ENCODE peak calls at places on chromosomes 6 and 20, in seven cellular contexts. One of them, this sample, is unnamed.

GRCh38 chr6:145731432-145731831 is 3.9 kb downstream of the EPM2A start:
- DNase-seq in CD8-positive, alpha-beta T cell: no peak
- DNase-seq in kidney: no peak
- DNase-seq in endodermal cell: no peak
- DNase-seq in A549: no peak
- DNase-seq in pancreas: no peak
- DNase-seq in heart left ventricle: no peak
- DNase-seq in this sample: no peak

GRCh38 chr20:56872620-56873458 is 243.7 kb downstream of the TFAP2C start:
- DNase-seq in CD8-positive, alpha-beta T cell: no peak
- DNase-seq in kidney: no peak
- DNase-seq in endodermal cell: no peak
- DNase-seq in A549: peak
- DNase-seq in pancreas: no peak
- DNase-seq in heart left ventricle: no peak
- DNase-seq in this sample: no peak

GRCh38 chr6:36985963-36986703 is at the start of gene MTCH1:
- DNase-seq in CD8-positive, alpha-beta T cell: peak
- DNase-seq in kidney: peak
- DNase-seq in endodermal cell: peak
- DNase-seq in A549: peak
- DNase-seq in pancreas: peak
- DNase-seq in heart left ventricle: peak
- DNase-seq in this sample: peak

GRCh38 chr20:19506021-19506420 is 252.0 kb upstream of the RIN2 start:
- DNase-seq in CD8-positive, alpha-beta T cell: no peak
- DNase-seq in kidney: no peak
- DNase-seq in endodermal cell: no peak
- DNase-seq in A549: no peak
- DNase-seq in pancreas: no peak
- DNase-seq in heart left ventricle: no peak
- DNase-seq in this sample: no peak

GRCh38 chr20:22404609-22405170 is 179.7 kb downstream of the FOXA2 start:
- DNase-seq in CD8-positive, alpha-beta T cell: no peak
- DNase-seq in kidney: no peak
- DNase-seq in endodermal cell: no peak
- DNase-seq in A549: peak
- DNase-seq in pancreas: no peak
- DNase-seq in heart left ventricle: no peak
- DNase-seq in this sample: no peak

GRCh38 chr6:41122373-41122772 is 31.8 kb downstream of the TREML1 start:
- DNase-seq in CD8-positive, alpha-beta T cell: no peak
- DNase-seq in kidney: no peak
- DNase-seq in endodermal cell: no peak
- DNase-seq in A549: no peak
- DNase-seq in pancreas: no peak
- DNase-seq in heart left ventricle: no peak
- DNase-seq in this sample: no peak

GRCh38 chr20:62208061-62208804 is 11.8 kb downstream of the HRH3 start:
- DNase-seq in CD8-positive, alpha-beta T cell: no peak
- DNase-seq in kidney: peak
- DNase-seq in endodermal cell: no peak
- DNase-seq in A549: no peak
- DNase-seq in pancreas: no peak
- DNase-seq in heart left ventricle: no peak
- DNase-seq in this sample: no peak

GRCh38 chr6:146785001-146785585 is 186.3 kb downstream of the ADGB start:
- DNase-seq in CD8-positive, alpha-beta T cell: no peak
- DNase-seq in kidney: no peak
- DNase-seq in endodermal cell: peak
- DNase-seq in A549: peak
- DNase-seq in pancreas: no peak
- DNase-seq in heart left ventricle: no peak
- DNase-seq in this sample: no peak

GRCh38 chr20:10171864-10172751 is 46.5 kb upstream of the SNAP25 start:
- DNase-seq in CD8-positive, alpha-beta T cell: no peak
- DNase-seq in kidney: peak
- DNase-seq in endodermal cell: peak
- DNase-seq in A549: peak
- DNase-seq in pancreas: peak
- DNase-seq in heart left ventricle: no peak
- DNase-seq in this sample: peak

GRCh38 chr6:148464319-148465010 is 121.8 kb downstream of the SASH1 start:
- DNase-seq in CD8-positive, alpha-beta T cell: peak
- DNase-seq in kidney: no peak
- DNase-seq in endodermal cell: peak
- DNase-seq in A549: peak
- DNase-seq in pancreas: peak
- DNase-seq in heart left ventricle: peak
- DNase-seq in this sample: peak

GRCh38 chr6:136251394-136251793 is 1.3 kb upstream of the MTFR2 start:
- DNase-seq in CD8-positive, alpha-beta T cell: no peak
- DNase-seq in kidney: no peak
- DNase-seq in endodermal cell: no peak
- DNase-seq in A549: no peak
- DNase-seq in pancreas: no peak
- DNase-seq in heart left ventricle: no peak
- DNase-seq in this sample: no peak

GRCh38 chr20:37970856-37971245 is 62.4 kb downstream of the TTI1 start:
- DNase-seq in CD8-positive, alpha-beta T cell: no peak
- DNase-seq in kidney: no peak
- DNase-seq in endodermal cell: no peak
- DNase-seq in A549: no peak
- DNase-seq in pancreas: no peak
- DNase-seq in heart left ventricle: no peak
- DNase-seq in this sample: no peak

GRCh38 chr6:14732845-14733757 is 512.8 kb upstream of the JARID2 start:
- DNase-seq in CD8-positive, alpha-beta T cell: no peak
- DNase-seq in kidney: no peak
- DNase-seq in endodermal cell: peak
- DNase-seq in A549: peak
- DNase-seq in pancreas: no peak
- DNase-seq in heart left ventricle: no peak
- DNase-seq in this sample: no peak

GRCh38 chr20:40251284-40251932 is 437.6 kb downstream of the MAFB start:
- DNase-seq in CD8-positive, alpha-beta T cell: no peak
- DNase-seq in kidney: no peak
- DNase-seq in endodermal cell: peak
- DNase-seq in A549: peak
- DNase-seq in pancreas: no peak
- DNase-seq in heart left ventricle: no peak
- DNase-seq in this sample: no peak

GRCh38 chr6:135162678-135163439 is 18.2 kb upstream of the MYB start:
- DNase-seq in CD8-positive, alpha-beta T cell: no peak
- DNase-seq in kidney: no peak
- DNase-seq in endodermal cell: peak
- DNase-seq in A549: peak
- DNase-seq in pancreas: peak
- DNase-seq in heart left ventricle: no peak
- DNase-seq in this sample: no peak

GRCh38 chr20:58775371-58775770 is 75.3 kb downstream of the GNAS-AS1 start:
- DNase-seq in CD8-positive, alpha-beta T cell: no peak
- DNase-seq in kidney: peak
- DNase-seq in endodermal cell: no peak
- DNase-seq in A549: no peak
- DNase-seq in pancreas: no peak
- DNase-seq in heart left ventricle: no peak
- DNase-seq in this sample: no peak

GRCh38 chr20:62362590-62362940 is 4.5 kb downstream of the LAMA5 start:
- DNase-seq in CD8-positive, alpha-beta T cell: no peak
- DNase-seq in kidney: no peak
- DNase-seq in endodermal cell: no peak
- DNase-seq in A549: no peak
- DNase-seq in pancreas: no peak
- DNase-seq in heart left ventricle: no peak
- DNase-seq in this sample: no peak

GRCh38 chr6:2939315-2940009 is 31.9 kb downstream of the SERPINB6 start:
- DNase-seq in CD8-positive, alpha-beta T cell: no peak
- DNase-seq in kidney: no peak
- DNase-seq in endodermal cell: peak
- DNase-seq in A549: no peak
- DNase-seq in pancreas: no peak
- DNase-seq in heart left ventricle: no peak
- DNase-seq in this sample: no peak

GRCh38 chr6:3484240-3484639 is 27.4 kb upstream of the SLC22A23 start:
- DNase-seq in CD8-positive, alpha-beta T cell: no peak
- DNase-seq in kidney: no peak
- DNase-seq in endodermal cell: no peak
- DNase-seq in A549: no peak
- DNase-seq in pancreas: no peak
- DNase-seq in heart left ventricle: no peak
- DNase-seq in this sample: no peak

GRCh38 chr20:50624351-50625016 is 66.9 kb downstream of the RIPOR3 start:
- DNase-seq in CD8-positive, alpha-beta T cell: no peak
- DNase-seq in kidney: peak
- DNase-seq in endodermal cell: no peak
- DNase-seq in A549: peak
- DNase-seq in pancreas: peak
- DNase-seq in heart left ventricle: no peak
- DNase-seq in this sample: peak

GRCh38 chr20:32752458-32753250 is 9.4 kb upstream of the COMMD7 start:
- DNase-seq in CD8-positive, alpha-beta T cell: no peak
- DNase-seq in kidney: no peak
- DNase-seq in endodermal cell: peak
- DNase-seq in A549: no peak
- DNase-seq in pancreas: no peak
- DNase-seq in heart left ventricle: no peak
- DNase-seq in this sample: no peak

GRCh38 chr6:33168624-33169023 is 23.6 kb downstream of the COL11A2 start:
- DNase-seq in CD8-positive, alpha-beta T cell: no peak
- DNase-seq in kidney: no peak
- DNase-seq in endodermal cell: no peak
- DNase-seq in A549: no peak
- DNase-seq in pancreas: no peak
- DNase-seq in heart left ventricle: no peak
- DNase-seq in this sample: no peak

GRCh38 chr6:30801950-30802349 is 57.6 kb upstream of the IER3 start:
- DNase-seq in CD8-positive, alpha-beta T cell: no peak
- DNase-seq in kidney: no peak
- DNase-seq in endodermal cell: no peak
- DNase-seq in A549: no peak
- DNase-seq in pancreas: no peak
- DNase-seq in heart left ventricle: no peak
- DNase-seq in this sample: no peak
- H3K27ac ChIP-seq in CD8-positive, alpha-beta T cell: no peak
- H3K27ac ChIP-seq in kidney: no peak
- H3K27ac ChIP-seq in endodermal cell: no peak
- H3K27ac ChIP-seq in A549: peak
- H3K27ac ChIP-seq in pancreas: no peak
- H3K27ac ChIP-seq in heart left ventricle: no peak
- H3K27ac ChIP-seq in this sample: no peak

GRCh38 chr6:51462896-51463679 is 624.3 kb downstream of the PKHD1 start:
- DNase-seq in CD8-positive, alpha-beta T cell: no peak
- DNase-seq in kidney: no peak
- DNase-seq in endodermal cell: no peak
- DNase-seq in A549: no peak
- DNase-seq in pancreas: no peak
- DNase-seq in heart left ventricle: no peak
- DNase-seq in this sample: no peak
- H3K4me3 ChIP-seq in CD8-positive, alpha-beta T cell: no peak
- H3K4me3 ChIP-seq in kidney: no peak
- H3K4me3 ChIP-seq in endodermal cell: no peak
- H3K4me3 ChIP-seq in A549: no peak
- H3K4me3 ChIP-seq in pancreas: no peak
- H3K4me3 ChIP-seq in heart left ventricle: no peak
- H3K4me3 ChIP-seq in this sample: no peak

DNA sequence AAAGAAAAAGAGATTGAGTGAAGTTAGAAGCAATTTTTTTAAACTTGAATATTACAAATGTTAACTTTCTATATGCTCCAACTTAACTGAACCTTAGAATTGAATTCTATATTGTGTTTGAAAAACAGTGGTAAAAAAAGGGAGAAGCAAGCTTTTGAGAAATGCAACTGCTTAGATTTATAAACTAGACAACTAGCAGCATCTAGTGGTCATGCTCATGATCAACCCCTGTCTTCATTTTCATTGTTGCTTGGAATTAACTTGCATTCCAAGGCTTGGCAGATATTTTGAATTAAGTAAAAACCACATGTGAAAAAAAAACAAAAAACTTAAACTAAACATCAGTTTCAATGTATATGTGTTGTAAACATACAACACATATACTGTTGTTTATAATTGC is 113.1 kb downstream of the C6orf58 start:
- DNase-seq in CD8-positive, alpha-beta T cell: no peak
- DNase-seq in kidney: no peak
- DNase-seq in endodermal cell: no peak
- DNase-seq in A549: peak
- DNase-seq in pancreas: no peak
- DNase-seq in heart left ventricle: no peak
- DNase-seq in this sample: no peak
- TF ChIP-seq CTCF in CD8-positive, alpha-beta T cell: no peak
- TF ChIP-seq CTCF in kidney: peak
- TF ChIP-seq CTCF in endodermal cell: peak
- TF ChIP-seq CTCF in A549: peak
- TF ChIP-seq CTCF in pancreas: no peak
- TF ChIP-seq CTCF in heart left ventricle: peak
- TF ChIP-seq CTCF in this sample: no peak

GRCh38 chr6:43097098-43097489 is 21.0 kb downstream of the PTK7 start:
- DNase-seq in CD8-positive, alpha-beta T cell: no peak
- DNase-seq in kidney: no peak
- DNase-seq in endodermal cell: no peak
- DNase-seq in A549: no peak
- DNase-seq in pancreas: no peak
- DNase-seq in heart left ventricle: no peak
- DNase-seq in this sample: no peak
- H3K27ac ChIP-seq in CD8-positive, alpha-beta T cell: no peak
- H3K27ac ChIP-seq in kidney: peak
- H3K27ac ChIP-seq in endodermal cell: peak
- H3K27ac ChIP-seq in A549: no peak
- H3K27ac ChIP-seq in pancreas: no peak
- H3K27ac ChIP-seq in heart left ventricle: no peak
- H3K27ac ChIP-seq in this sample: peak

GRCh38 chr6:10433322-10433721 is 18.4 kb upstream of the TFAP2A start:
- DNase-seq in CD8-positive, alpha-beta T cell: no peak
- DNase-seq in kidney: no peak
- DNase-seq in endodermal cell: no peak
- DNase-seq in A549: no peak
- DNase-seq in pancreas: no peak
- DNase-seq in heart left ventricle: no peak
- DNase-seq in this sample: no peak

GRCh38 chr6:10425973-10426780 is 11.3 kb upstream of the TFAP2A start:
- DNase-seq in CD8-positive, alpha-beta T cell: no peak
- DNase-seq in kidney: peak
- DNase-seq in endodermal cell: peak
- DNase-seq in A549: no peak
- DNase-seq in pancreas: peak
- DNase-seq in heart left ventricle: no peak
- DNase-seq in this sample: no peak

GRCh38 chr6:10426781-10427279 is 12.0 kb upstream of the TFAP2A start:
- DNase-seq in CD8-positive, alpha-beta T cell: no peak
- DNase-seq in kidney: no peak
- DNase-seq in endodermal cell: no peak
- DNase-seq in A549: no peak
- DNase-seq in pancreas: no peak
- DNase-seq in heart left ventricle: no peak
- DNase-seq in this sample: no peak

GRCh38 chr6:10431423-10432164 is 16.7 kb upstream of the TFAP2A start:
- DNase-seq in CD8-positive, alpha-beta T cell: no peak
- DNase-seq in kidney: no peak
- DNase-seq in endodermal cell: no peak
- DNase-seq in A549: no peak
- DNase-seq in pancreas: no peak
- DNase-seq in heart left ventricle: no peak
- DNase-seq in this sample: no peak

GRCh38 chr6:10429638-10430427 is 15.0 kb upstream of the TFAP2A start:
- DNase-seq in CD8-positive, alpha-beta T cell: no peak
- DNase-seq in kidney: no peak
- DNase-seq in endodermal cell: peak
- DNase-seq in A549: peak
- DNase-seq in pancreas: no peak
- DNase-seq in heart left ventricle: no peak
- DNase-seq in this sample: no peak
- H3K4me3 ChIP-seq in CD8-positive, alpha-beta T cell: no peak
- H3K4me3 ChIP-seq in kidney: no peak
- H3K4me3 ChIP-seq in endodermal cell: no peak
- H3K4me3 ChIP-seq in A549: no peak
- H3K4me3 ChIP-seq in pancreas: no peak
- H3K4me3 ChIP-seq in heart left ventricle: no peak
- H3K4me3 ChIP-seq in this sample: no peak

This sample was measured in prostate gland.